ENCODE peak calls at places on chromosomes 12 and 14, in ten cellular contexts. One of them, this sample, is unnamed.

GRCh38 chr12:27151479-27151878 is 69.1 kb upstream of the C12orf71 start:
- DNase-seq in HFF-Myc: no peak
- DNase-seq in K562: no peak
- DNase-seq in GM13976: no peak
- DNase-seq in BE2C: no peak
- DNase-seq in fibroblast of lung: no peak
- DNase-seq in transverse colon: no peak
- DNase-seq in esophagus squamous epithelium: no peak
- DNase-seq in heart left ventricle: no peak
- DNase-seq in WTC11: no peak
- DNase-seq in this sample: no peak

GRCh38 chr12:120472521-120472920 is 3.0 kb upstream of the SRSF9 start:
- DNase-seq in HFF-Myc: no peak
- DNase-seq in K562: no peak
- DNase-seq in GM13976: no peak
- DNase-seq in BE2C: no peak
- DNase-seq in fibroblast of lung: no peak
- DNase-seq in transverse colon: no peak
- DNase-seq in esophagus squamous epithelium: no peak
- DNase-seq in heart left ventricle: no peak
- DNase-seq in WTC11: no peak
- DNase-seq in this sample: no peak

GRCh38 chr12:92145481-92145730 is 240 bp downstream of the BTG1 start:
- DNase-seq in HFF-Myc: no peak
- DNase-seq in K562: no peak
- DNase-seq in GM13976: no peak
- DNase-seq in BE2C: no peak
- DNase-seq in fibroblast of lung: no peak
- DNase-seq in transverse colon: no peak
- DNase-seq in esophagus squamous epithelium: no peak
- DNase-seq in heart left ventricle: peak
- DNase-seq in WTC11: no peak
- DNase-seq in this sample: no peak

GRCh38 chr12:121005346-121005815 is 10.9 kb downstream of the C12orf43 start:
- DNase-seq in HFF-Myc: peak
- DNase-seq in K562: peak
- DNase-seq in GM13976: peak
- DNase-seq in BE2C: peak
- DNase-seq in fibroblast of lung: peak
- DNase-seq in transverse colon: peak
- DNase-seq in esophagus squamous epithelium: no peak
- DNase-seq in heart left ventricle: no peak
- DNase-seq in WTC11: peak
- DNase-seq in this sample: no peak

GRCh38 chr12:75666980-75667359 is 155.6 kb upstream of the KRR1 start:
- DNase-seq in HFF-Myc: no peak
- DNase-seq in K562: no peak
- DNase-seq in GM13976: no peak
- DNase-seq in BE2C: no peak
- DNase-seq in fibroblast of lung: peak
- DNase-seq in transverse colon: no peak
- DNase-seq in esophagus squamous epithelium: no peak
- DNase-seq in heart left ventricle: no peak
- DNase-seq in WTC11: no peak
- DNase-seq in this sample: no peak

GRCh38 chr14:100680439-100681051 is 46.1 kb upstream of the DLK1 start:
- DNase-seq in HFF-Myc: no peak
- DNase-seq in K562: peak
- DNase-seq in GM13976: no peak
- DNase-seq in BE2C: peak
- DNase-seq in fibroblast of lung: no peak
- DNase-seq in transverse colon: no peak
- DNase-seq in esophagus squamous epithelium: no peak
- DNase-seq in heart left ventricle: no peak
- DNase-seq in WTC11: no peak
- DNase-seq in this sample: no peak

GRCh38 chr12:45543887-45544286 is 185.6 kb upstream of the ARID2 start:
- DNase-seq in HFF-Myc: peak
- DNase-seq in K562: peak
- DNase-seq in GM13976: peak
- DNase-seq in BE2C: peak
- DNase-seq in fibroblast of lung: peak
- DNase-seq in transverse colon: peak
- DNase-seq in esophagus squamous epithelium: no peak
- DNase-seq in heart left ventricle: no peak
- DNase-seq in WTC11: peak
- DNase-seq in this sample: peak

GRCh38 chr14:100025111-100025510 is 40.1 kb upstream of the EVL start:
- DNase-seq in HFF-Myc: no peak
- DNase-seq in K562: peak
- DNase-seq in GM13976: peak
- DNase-seq in BE2C: peak
- DNase-seq in fibroblast of lung: peak
- DNase-seq in transverse colon: peak
- DNase-seq in esophagus squamous epithelium: no peak
- DNase-seq in heart left ventricle: no peak
- DNase-seq in WTC11: peak
- DNase-seq in this sample: no peak

GRCh38 chr14:99685061-99685995 is 1.2 kb downstream of the CYP46A1 start:
- DNase-seq in HFF-Myc: no peak
- DNase-seq in K562: no peak
- DNase-seq in GM13976: no peak
- DNase-seq in BE2C: no peak
- DNase-seq in fibroblast of lung: no peak
- DNase-seq in transverse colon: no peak
- DNase-seq in esophagus squamous epithelium: no peak
- DNase-seq in heart left ventricle: no peak
- DNase-seq in WTC11: no peak
- DNase-seq in this sample: no peak

GRCh38 chr12:46364777-46365580 is 7.6 kb downstream of the SLC38A2 start:
- DNase-seq in HFF-Myc: no peak
- DNase-seq in K562: no peak
- DNase-seq in GM13976: no peak
- DNase-seq in BE2C: no peak
- DNase-seq in fibroblast of lung: peak
- DNase-seq in transverse colon: peak
- DNase-seq in esophagus squamous epithelium: no peak
- DNase-seq in heart left ventricle: no peak
- DNase-seq in WTC11: no peak
- DNase-seq in this sample: no peak

GRCh38 chr12:108814462-108815211 is 42.7 kb downstream of the SSH1 start:
- DNase-seq in HFF-Myc: no peak
- DNase-seq in K562: no peak
- DNase-seq in GM13976: no peak
- DNase-seq in BE2C: no peak
- DNase-seq in fibroblast of lung: no peak
- DNase-seq in transverse colon: no peak
- DNase-seq in esophagus squamous epithelium: no peak
- DNase-seq in heart left ventricle: no peak
- DNase-seq in WTC11: no peak
- DNase-seq in this sample: no peak

GRCh38 chr12:79451988-79452387 is 238.8 kb downstream of the PAWR start:
- DNase-seq in HFF-Myc: peak
- DNase-seq in K562: no peak
- DNase-seq in GM13976: peak
- DNase-seq in BE2C: peak
- DNase-seq in fibroblast of lung: peak
- DNase-seq in transverse colon: peak
- DNase-seq in esophagus squamous epithelium: no peak
- DNase-seq in heart left ventricle: peak
- DNase-seq in WTC11: no peak
- DNase-seq in this sample: peak

GRCh38 chr14:54722791-54723432 is 156.0 kb downstream of the SAMD4A start:
- DNase-seq in HFF-Myc: no peak
- DNase-seq in K562: peak
- DNase-seq in GM13976: no peak
- DNase-seq in BE2C: peak
- DNase-seq in fibroblast of lung: no peak
- DNase-seq in transverse colon: no peak
- DNase-seq in esophagus squamous epithelium: no peak
- DNase-seq in heart left ventricle: no peak
- DNase-seq in WTC11: no peak
- DNase-seq in this sample: no peak

GRCh38 chr12:41932470-41932991 is 212.1 kb downstream of the GXYLT1 start:
- DNase-seq in HFF-Myc: no peak
- DNase-seq in K562: peak
- DNase-seq in GM13976: peak
- DNase-seq in BE2C: peak
- DNase-seq in fibroblast of lung: peak
- DNase-seq in transverse colon: peak
- DNase-seq in esophagus squamous epithelium: peak
- DNase-seq in heart left ventricle: peak
- DNase-seq in WTC11: peak
- DNase-seq in this sample: no peak

GRCh38 chr14:87108726-87109125 is 884.3 kb downstream of the GALC start:
- DNase-seq in HFF-Myc: no peak
- DNase-seq in K562: no peak
- DNase-seq in GM13976: no peak
- DNase-seq in BE2C: no peak
- DNase-seq in fibroblast of lung: peak
- DNase-seq in transverse colon: no peak
- DNase-seq in esophagus squamous epithelium: no peak
- DNase-seq in heart left ventricle: no peak
- DNase-seq in WTC11: no peak
- DNase-seq in this sample: peak

GRCh38 chr12:77746108-77746507 is 84.6 kb upstream of the NAV3 start:
- DNase-seq in HFF-Myc: peak
- DNase-seq in K562: no peak
- DNase-seq in GM13976: peak
- DNase-seq in BE2C: no peak
- DNase-seq in fibroblast of lung: peak
- DNase-seq in transverse colon: no peak
- DNase-seq in esophagus squamous epithelium: no peak
- DNase-seq in heart left ventricle: no peak
- DNase-seq in WTC11: no peak
- DNase-seq in this sample: no peak

GRCh38 chr12:76688627-76689026 is 75.3 kb upstream of the ZDHHC17 start:
- DNase-seq in HFF-Myc: no peak
- DNase-seq in K562: peak
- DNase-seq in GM13976: no peak
- DNase-seq in BE2C: no peak
- DNase-seq in fibroblast of lung: no peak
- DNase-seq in transverse colon: no peak
- DNase-seq in esophagus squamous epithelium: no peak
- DNase-seq in heart left ventricle: no peak
- DNase-seq in WTC11: no peak
- DNase-seq in this sample: no peak

GRCh38 chr12:93846936-93847516 is 169.9 kb downstream of the CRADD start:
- DNase-seq in HFF-Myc: no peak
- DNase-seq in K562: no peak
- DNase-seq in GM13976: no peak
- DNase-seq in BE2C: no peak
- DNase-seq in fibroblast of lung: no peak
- DNase-seq in transverse colon: no peak
- DNase-seq in esophagus squamous epithelium: no peak
- DNase-seq in heart left ventricle: no peak
- DNase-seq in WTC11: no peak
- DNase-seq in this sample: no peak
- TF ChIP-seq CTCF in HFF-Myc: no peak
- TF ChIP-seq CTCF in K562: no peak
- TF ChIP-seq CTCF in GM13976: no peak
- TF ChIP-seq CTCF in BE2C: no peak
- TF ChIP-seq CTCF in fibroblast of lung: no peak
- TF ChIP-seq CTCF in transverse colon: no peak
- TF ChIP-seq CTCF in esophagus squamous epithelium: no peak
- TF ChIP-seq CTCF in heart left ventricle: no peak
- TF ChIP-seq CTCF in WTC11: no peak
- TF ChIP-seq CTCF in this sample: no peak

GRCh38 chr14:37890095-37890494 is 294.7 kb downstream of the TTC6 start:
- DNase-seq in HFF-Myc: no peak
- DNase-seq in K562: no peak
- DNase-seq in GM13976: no peak
- DNase-seq in BE2C: no peak
- DNase-seq in fibroblast of lung: no peak
- DNase-seq in transverse colon: no peak
- DNase-seq in esophagus squamous epithelium: no peak
- DNase-seq in heart left ventricle: no peak
- DNase-seq in WTC11: no peak
- DNase-seq in this sample: no peak
- TF ChIP-seq CTCF in HFF-Myc: peak
- TF ChIP-seq CTCF in K562: no peak
- TF ChIP-seq CTCF in GM13976: no peak
- TF ChIP-seq CTCF in BE2C: peak
- TF ChIP-seq CTCF in fibroblast of lung: no peak
- TF ChIP-seq CTCF in transverse colon: no peak
- TF ChIP-seq CTCF in esophagus squamous epithelium: no peak
- TF ChIP-seq CTCF in heart left ventricle: no peak
- TF ChIP-seq CTCF in WTC11: no peak
- TF ChIP-seq CTCF in this sample: no peak

DNA sequence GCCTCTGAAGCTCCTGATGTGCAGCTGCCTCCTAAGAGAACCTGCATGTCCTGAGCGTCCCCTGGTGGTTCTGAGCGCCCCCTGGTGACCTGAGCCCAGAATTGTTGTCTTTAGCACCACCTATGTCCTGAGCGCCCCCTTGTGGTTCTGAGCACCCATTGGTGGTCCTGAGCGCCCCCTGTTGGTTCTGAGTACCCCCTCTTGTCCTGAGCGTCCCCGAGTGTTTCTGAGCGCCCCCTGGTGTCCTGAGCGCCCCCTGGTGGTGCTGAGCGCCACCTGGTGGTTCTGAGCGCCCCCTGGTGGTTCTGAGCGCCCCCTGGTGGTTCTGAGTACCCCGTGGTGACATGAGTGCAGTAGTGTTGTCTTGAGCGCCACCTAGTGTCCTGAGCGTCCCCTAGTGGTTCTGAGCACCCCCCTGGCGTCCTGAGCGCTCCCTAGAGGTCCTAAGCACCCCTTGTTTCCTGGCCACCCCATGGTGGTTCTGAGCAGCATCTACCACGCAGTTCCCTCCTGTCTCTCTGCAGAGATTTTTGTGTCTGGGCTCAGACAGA is 782.5 kb downstream of the TMEM121 start:
- DNase-seq in HFF-Myc: no peak
- DNase-seq in K562: peak
- DNase-seq in GM13976: peak
- DNase-seq in BE2C: peak
- DNase-seq in fibroblast of lung: no peak
- DNase-seq in transverse colon: peak
- DNase-seq in esophagus squamous epithelium: no peak
- DNase-seq in heart left ventricle: peak
- DNase-seq in WTC11: peak
- DNase-seq in this sample: no peak
- TF ChIP-seq CTCF in HFF-Myc: peak
- TF ChIP-seq CTCF in K562: peak
- TF ChIP-seq CTCF in GM13976: peak
- TF ChIP-seq CTCF in BE2C: peak
- TF ChIP-seq CTCF in fibroblast of lung: no peak
- TF ChIP-seq CTCF in transverse colon: peak
- TF ChIP-seq CTCF in esophagus squamous epithelium: peak
- TF ChIP-seq CTCF in heart left ventricle: peak
- TF ChIP-seq CTCF in WTC11: peak
- TF ChIP-seq CTCF in this sample: no peak

DNA sequence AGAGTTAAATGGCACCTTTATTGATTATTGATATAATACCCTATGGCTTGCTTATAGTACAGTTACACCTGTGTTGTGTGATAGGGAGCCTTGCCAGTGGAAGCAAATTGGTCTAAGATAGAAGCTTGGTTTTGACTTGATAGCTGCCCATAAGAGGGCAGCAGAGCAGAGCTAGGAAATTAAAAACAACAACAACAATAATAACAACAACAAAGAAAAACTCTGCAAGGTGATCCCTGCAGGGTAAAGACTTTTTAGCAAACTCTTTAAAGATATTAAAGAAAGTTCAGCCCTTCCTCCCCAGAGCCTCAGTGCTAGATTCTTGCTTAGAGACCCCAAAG is 18.0 kb upstream of the RNASE10 start:
- DNase-seq in HFF-Myc: no peak
- DNase-seq in K562: no peak
- DNase-seq in GM13976: no peak
- DNase-seq in BE2C: no peak
- DNase-seq in fibroblast of lung: no peak
- DNase-seq in transverse colon: no peak
- DNase-seq in esophagus squamous epithelium: no peak
- DNase-seq in heart left ventricle: no peak
- DNase-seq in WTC11: no peak
- DNase-seq in this sample: no peak
- TF ChIP-seq CTCF in HFF-Myc: no peak
- TF ChIP-seq CTCF in K562: peak
- TF ChIP-seq CTCF in GM13976: no peak
- TF ChIP-seq CTCF in BE2C: peak
- TF ChIP-seq CTCF in fibroblast of lung: no peak
- TF ChIP-seq CTCF in transverse colon: no peak
- TF ChIP-seq CTCF in esophagus squamous epithelium: no peak
- TF ChIP-seq CTCF in heart left ventricle: no peak
- TF ChIP-seq CTCF in WTC11: no peak
- TF ChIP-seq CTCF in this sample: no peak